ENCODE peak calls at places on chromosomes 6 and 20, in nine cellular contexts. P, V, K, U, X, F, C, D and M are unnamed samples.
A peak's percentile ranks its signal among the peaks of the same experiment; 100 is the strongest.

GRCh38 chr20:51430198-51430950 is 112.1 kb downstream of the NFATC2 start:
- DNase-seq in P (no peak), V (no peak), K (no peak), U (no peak), X (no peak), F (no peak), C (no peak), D (no peak), M (no peak)

GRCh38 chr20:32672315-32672981 is 1.3 kb downstream of the C20orf203 start:
- DNase-seq in P (no peak), V (no peak), K (no peak), U (no peak), X (peak; percentile 61), F (no peak), C (no peak), D (no peak), M (peak; percentile 50)

GRCh38 chr6:48150701-48151100 is 39.7 kb upstream of the PTCHD4 start:
- DNase-seq in P (no peak), V (peak; percentile 19), K (no peak), U (no peak), X (no peak), F (no peak), C (no peak), D (no peak), M (no peak)

GRCh38 chr6:155247618-155248017 is 16.2 kb upstream of the CLDN20 start:
- DNase-seq in P (peak; percentile 59), V (no peak), K (peak; percentile 77), U (peak; percentile 31), X (peak; percentile 62), F (no peak), C (peak; percentile 75), D (no peak), M (no peak)

GRCh38 chr6:75098709-75099108 is 107.1 kb downstream of the COL12A1 start:
- DNase-seq in P (peak; percentile 86), V (peak; percentile 89), K (peak; percentile 95), U (peak; percentile 99), X (no peak), F (no peak), C (peak; percentile 97), D (no peak), M (no peak)

GRCh38 chr6:37256692-37257319 is 766 bp upstream of the TBC1D22B start:
- DNase-seq in P (no peak), V (no peak), K (peak; percentile 42), U (peak; percentile 80), X (no peak), F (no peak), C (peak; percentile 86), D (no peak), M (no peak)

GRCh38 chr20:18416478-18416877 is 50.4 kb downstream of the DZANK1 start:
- DNase-seq in P (no peak), V (no peak), K (no peak), U (no peak), X (no peak), F (no peak), C (no peak), D (no peak), M (no peak)

GRCh38 chr20:15107952-15108351 is 770.5 kb upstream of the FLRT3 start:
- DNase-seq in P (no peak), V (no peak), K (no peak), U (no peak), X (no peak), F (no peak), C (no peak), D (no peak), M (no peak)

GRCh38 chr6:144063246-144063743 is 32.1 kb downstream of the SF3B5 start:
- DNase-seq in P (no peak), V (no peak), K (no peak), U (no peak), X (peak; percentile 53), F (peak; percentile 14), C (no peak), D (peak; percentile 10), M (peak; percentile 66)

GRCh38 chr20:34385464-34385863 is 22.4 kb downstream of the ITCH start:
- DNase-seq in P (no peak), V (no peak), K (no peak), U (no peak), X (no peak), F (no peak), C (no peak), D (no peak), M (no peak)